ENCODE peak calls at places on chromosomes 11 and 22, in nine cellular contexts. P is hippocampal formation; U is brain pericyte; A is dorsolateral prefrontal cortex; I is mucosa of gallbladder; E is CD4-positive, alpha-beta T cell; C is breast epithelium; M is epithelial cell of esophagus; D is stimulated activated CD8-positive, alpha-beta memory T cell treated with anti-CD3 and anti-CD28 coated beads, Interleukin-15, amount 100 ng/mL, for 4 hours. G is an unnamed sample.

GRCh38 chr11:13335319-13335718 is 57.7 kb downstream of the BMAL1 start:
- DNase-seq in P (peak), U (no peak), A (peak), I (peak), E (peak), C (no peak), M (peak), D (peak), G (peak)

GRCh38 chr11:107736546-107736945 is 24.7 kb upstream of the SLN start:
- DNase-seq in P (no peak), U (no peak), A (no peak), I (no peak), E (no peak), C (no peak), M (no peak), D (no peak), G (no peak)

GRCh38 chr11:71190551-71190950 is 61.8 kb downstream of the SHANK2 start:
- DNase-seq in P (no peak), U (no peak), A (no peak), I (no peak), E (no peak), C (peak), M (no peak), D (no peak), G (no peak)

GRCh38 chr22:33829549-33830280 is 90.6 kb downstream of the LARGE1 start:
- DNase-seq in P (no peak), U (no peak), A (no peak), I (no peak), E (no peak), C (no peak), M (no peak), D (no peak), G (no peak)

GRCh38 chr11:70628881-70629844 is 230.8 kb downstream of the CTTN start:
- DNase-seq in P (peak), U (no peak), A (peak), I (peak), E (no peak), C (no peak), M (no peak), D (no peak), G (no peak)

GRCh38 chr22:49255741-49256318 is 571.8 kb downstream of the BRD1 start:
- DNase-seq in P (no peak), U (no peak), A (no peak), I (no peak), E (no peak), C (peak), M (no peak), D (no peak), G (no peak)

GRCh38 chr11:16547879-16548278 is 190.6 kb upstream of the C11orf58 start:
- DNase-seq in P (no peak), U (no peak), A (no peak), I (no peak), E (no peak), C (no peak), M (no peak), D (no peak), G (no peak)

GRCh38 chr11:75656044-75656726 is 12.7 kb downstream of the MAP6 start:
- DNase-seq in P (no peak), U (no peak), A (no peak), I (no peak), E (no peak), C (no peak), M (peak), D (no peak), G (no peak)

GRCh38 chr11:119366690-119367620 is 14.5 kb downstream of the USP2 start:
- DNase-seq in P (peak), U (no peak), A (no peak), I (no peak), E (no peak), C (no peak), M (no peak), D (no peak), G (no peak)

GRCh38 chr11:9285850-9286587 is 20.9 kb upstream of the DENND5A start:
- DNase-seq in P (no peak), U (no peak), A (no peak), I (no peak), E (no peak), C (no peak), M (no peak), D (no peak), G (no peak)

GRCh38 chr11:79174045-79175008 is 266.5 kb downstream of the TENM4 start:
- DNase-seq in P (no peak), U (peak), A (no peak), I (no peak), E (no peak), C (no peak), M (peak), D (no peak), G (no peak)

GRCh38 chr22:45645526-45646414 is 25.9 kb upstream of the ATXN10 start:
- DNase-seq in P (peak), U (no peak), A (peak), I (peak), E (peak), C (peak), M (peak), D (peak), G (peak)

GRCh38 chr11:24145411-24145810 is 351.4 kb upstream of the LUZP2 start:
- DNase-seq in P (no peak), U (no peak), A (no peak), I (no peak), E (no peak), C (no peak), M (no peak), D (no peak), G (no peak)

GRCh38 chr11:27215471-27216267 is 147.3 kb downstream of the CCDC34 start:
- DNase-seq in P (no peak), U (no peak), A (no peak), I (peak), E (no peak), C (no peak), M (no peak), D (no peak), G (no peak)

GRCh38 chr11:16979708-16980622 is 34.2 kb downstream of the PLEKHA7 start:
- DNase-seq in P (no peak), U (no peak), A (no peak), I (no peak), E (no peak), C (no peak), M (no peak), D (no peak), G (no peak)

GRCh38 chr11:65551572-65552398 is 6.4 kb downstream of the LTBP3 start:
- DNase-seq in P (no peak), U (no peak), A (no peak), I (peak), E (peak), C (peak), M (peak), D (no peak), G (no peak)

GRCh38 chr11:35180311-35181233 is 41.6 kb downstream of the CD44 start:
- DNase-seq in P (no peak), U (no peak), A (no peak), I (no peak), E (no peak), C (no peak), M (no peak), D (no peak), G (no peak)

GRCh38 chr11:21897203-21897602 is 295.7 kb upstream of the ANO5 start:
- DNase-seq in P (no peak), U (no peak), A (no peak), I (no peak), E (no peak), C (no peak), M (no peak), D (no peak), G (no peak)

GRCh38 chr11:117443269-117444186 is 115.9 kb downstream of the CEP164 start:
- DNase-seq in P (peak), U (no peak), A (peak), I (peak), E (no peak), C (no peak), M (no peak), D (no peak), G (no peak)

GRCh38 chr22:23678133-23678532 is 12.7 kb upstream of the RGL4 start:
- DNase-seq in P (no peak), U (no peak), A (no peak), I (no peak), E (no peak), C (no peak), M (no peak), D (no peak), G (no peak)

GRCh38 chr11:20360650-20361049 is 2.9 kb upstream of the HTATIP2 start:
- DNase-seq in P (no peak), U (no peak), A (no peak), I (peak), E (peak), C (no peak), M (no peak), D (peak), G (no peak)

GRCh38 chr11:118241191-118242098 is 10.7 kb downstream of the MPZL3 start:
- DNase-seq in P (no peak), U (no peak), A (no peak), I (peak), E (peak), C (no peak), M (peak), D (peak), G (peak)

GRCh38 chr11:133476570-133477262 is 55.6 kb downstream of the OPCML start:
- DNase-seq in P (no peak), U (no peak), A (no peak), I (no peak), E (no peak), C (no peak), M (peak), D (no peak), G (no peak)

GRCh38 chr11:94968334-94968958 is 4.9 kb downstream of the CWC15 start:
- DNase-seq in P (no peak), U (no peak), A (no peak), I (no peak), E (no peak), C (no peak), M (peak), D (no peak), G (no peak)

GRCh38 chr11:126392638-126393023 is 37.1 kb downstream of the ST3GAL4 start:
- DNase-seq in P (no peak), U (no peak), A (no peak), I (no peak), E (no peak), C (no peak), M (no peak), D (no peak), G (no peak)

GRCh38 chr11:14908214-14908880 is 16.3 kb upstream of the CYP2R1 start:
- DNase-seq in P (peak), U (no peak), A (peak), I (peak), E (peak), C (no peak), M (peak), D (no peak), G (no peak)

GRCh38 chr11:82896183-82896582 is 4.0 kb downstream of the PRCP start:
- DNase-seq in P (no peak), U (no peak), A (no peak), I (no peak), E (no peak), C (no peak), M (no peak), D (no peak), G (no peak)

GRCh38 chr11:8907116-8907515 is 3.9 kb upstream of the AKIP1 start:
- DNase-seq in P (no peak), U (no peak), A (no peak), I (no peak), E (no peak), C (no peak), M (no peak), D (no peak), G (no peak)

GRCh38 chr11:9092846-9093778 is 1.7 kb upstream of the SCUBE2 start:
- DNase-seq in P (no peak), U (no peak), A (no peak), I (no peak), E (no peak), C (no peak), M (no peak), D (no peak), G (no peak)

GRCh38 chr11:12008790-12009616 is 577 bp upstream of the DKK3 start:
- DNase-seq in P (no peak), U (no peak), A (peak), I (no peak), E (no peak), C (no peak), M (peak), D (no peak), G (no peak)

GRCh38 chr11:71330349-71330748 is 78.0 kb upstream of the SHANK2 start:
- DNase-seq in P (no peak), U (no peak), A (no peak), I (no peak), E (no peak), C (peak), M (no peak), D (no peak), G (no peak)

GRCh38 chr11:9972917-9973504 is 309.1 kb downstream of the SWAP70 start:
- DNase-seq in P (peak), U (no peak), A (no peak), I (peak), E (peak), C (no peak), M (peak), D (no peak), G (no peak)

GRCh38 chr22:22432937-22433336 is 75.6 kb downstream of the ZNF280B start:
- DNase-seq in P (no peak), U (no peak), A (no peak), I (no peak), E (no peak), C (no peak), M (no peak), D (no peak), G (no peak)

GRCh38 chr11:75303544-75304224 is 47.8 kb downstream of the ARRB1 start:
- DNase-seq in P (peak), U (no peak), A (peak), I (no peak), E (no peak), C (no peak), M (no peak), D (no peak), G (no peak)

G was measured in central memory CD8-positive, alpha-beta T cell.